ENCODE peak calls at places on chromosomes 11 and 22, in nine cellular contexts. F is HCT116, G is suprapubic skin, E is SK-N-SH, O is sigmoid colon, N is transverse colon, U is HL-60, Z is vagina, I is stomach. R is an unnamed sample.

GRCh38 chr11:73705053-73705452 is 55.8 kb downstream of the RAB6A start:
- DNase-seq in F (no peak), G (no peak), E (no peak), O (no peak), N (peak), U (no peak), Z (no peak), I (no peak), R (no peak)

GRCh38 chr11:77202941-77203900 is 75.2 kb downstream of the MYO7A start:
- DNase-seq in F (no peak), G (peak), E (no peak), O (peak), N (peak), U (no peak), Z (no peak), I (peak), R (no peak)

GRCh38 chr11:45827123-45827522 is 20.2 kb upstream of the CRY2 start:
- DNase-seq in F (no peak), G (no peak), E (no peak), O (no peak), N (no peak), U (no peak), Z (no peak), I (no peak), R (no peak)

GRCh38 chr11:103935219-103935618 is 101.2 kb upstream of the DDI1 start:
- DNase-seq in F (no peak), G (no peak), E (no peak), O (no peak), N (no peak), U (no peak), Z (no peak), I (no peak), R (no peak)

GRCh38 chr11:125036933-125037332 is 26.2 kb upstream of the SLC37A2 start:
- DNase-seq in F (no peak), G (no peak), E (no peak), O (no peak), N (no peak), U (no peak), Z (no peak), I (no peak), R (no peak)

GRCh38 chr11:92382311-92382710 is 157.7 kb downstream of the FAT3 start:
- DNase-seq in F (no peak), G (no peak), E (no peak), O (no peak), N (no peak), U (no peak), Z (no peak), I (no peak), R (no peak)

GRCh38 chr11:85596886-85597285 is 30.3 kb downstream of the DLG2 start:
- DNase-seq in F (no peak), G (no peak), E (no peak), O (no peak), N (no peak), U (no peak), Z (no peak), I (no peak), R (no peak)

GRCh38 chr11:105229257-105229656 is 89.7 kb upstream of the CARD18 start:
- DNase-seq in F (no peak), G (no peak), E (no peak), O (no peak), N (no peak), U (no peak), Z (no peak), I (no peak), R (no peak)

GRCh38 chr11:12019337-12019736 is 10.9 kb upstream of the DKK3 start:
- DNase-seq in F (no peak), G (no peak), E (no peak), O (no peak), N (no peak), U (no peak), Z (no peak), I (peak), R (peak)

GRCh38 chr11:64472593-64473455 is 113.9 kb downstream of the RPS6KA4 start:
- DNase-seq in F (no peak), G (no peak), E (no peak), O (no peak), N (no peak), U (no peak), Z (no peak), I (no peak), R (no peak)

GRCh38 chr11:43868852-43869567 is 11.6 kb upstream of the ALKBH3 start:
- DNase-seq in F (no peak), G (no peak), E (no peak), O (no peak), N (no peak), U (peak), Z (no peak), I (no peak), R (peak)

GRCh38 chr11:65894034-65894591 is 3.6 kb downstream of the CCDC85B start:
- DNase-seq in F (no peak), G (no peak), E (no peak), O (no peak), N (no peak), U (peak), Z (no peak), I (no peak), R (no peak)

GRCh38 chr22:46777609-46777970 is 15.1 kb downstream of the TBC1D22A start:
- DNase-seq in F (no peak), G (peak), E (no peak), O (no peak), N (no peak), U (peak), Z (no peak), I (peak), R (no peak)

GRCh38 chr11:60870733-60871377 is 3.5 kb downstream of the ZP1 start:
- DNase-seq in F (no peak), G (no peak), E (no peak), O (peak), N (no peak), U (no peak), Z (no peak), I (no peak), R (no peak)

GRCh38 chr11:8631395-8632110 is 37.5 kb upstream of the STK33 start:
- DNase-seq in F (no peak), G (no peak), E (no peak), O (no peak), N (no peak), U (no peak), Z (no peak), I (no peak), R (no peak)

GRCh38 chr11:57643802-57644201 is 5.9 kb downstream of the YPEL4 start:
- DNase-seq in F (no peak), G (no peak), E (no peak), O (no peak), N (no peak), U (no peak), Z (no peak), I (no peak), R (no peak)

GRCh38 chr11:230431-230830 is 5.7 kb downstream of the SIRT3 start:
- DNase-seq in F (no peak), G (no peak), E (no peak), O (peak), N (no peak), U (no peak), Z (no peak), I (no peak), R (no peak)

GRCh38 chr22:30396871-30397655 is at the start of gene SEC14L2:
- DNase-seq in F (peak), G (peak), E (peak), O (peak), N (peak), U (no peak), Z (no peak), I (peak), R (peak)

GRCh38 chr11:102912482-102912830 is 37.7 kb upstream of the MMP12 start:
- DNase-seq in F (no peak), G (no peak), E (no peak), O (no peak), N (no peak), U (no peak), Z (no peak), I (no peak), R (no peak)

GRCh38 chr22:31857247-31857646 is 87.1 kb upstream of the YWHAH start:
- DNase-seq in F (no peak), G (no peak), E (no peak), O (no peak), N (no peak), U (no peak), Z (no peak), I (no peak), R (no peak)

GRCh38 chr11:11083441-11083840 is 225.6 kb upstream of the ZBED5 start:
- DNase-seq in F (no peak), G (no peak), E (no peak), O (no peak), N (no peak), U (no peak), Z (no peak), I (no peak), R (no peak)

GRCh38 chr22:47591709-47592108 is 829.3 kb downstream of the TBC1D22A start:
- DNase-seq in F (no peak), G (peak), E (no peak), O (peak), N (no peak), U (no peak), Z (peak), I (peak), R (no peak)

GRCh38 chr22:49903322-49904039 is 14.8 kb downstream of the ALG12 start:
- DNase-seq in F (no peak), G (no peak), E (peak), O (peak), N (no peak), U (no peak), Z (no peak), I (no peak), R (no peak)

GRCh38 chr11:106468531-106468930 is 391.1 kb downstream of the AASDHPPT start:
- DNase-seq in F (no peak), G (no peak), E (no peak), O (no peak), N (no peak), U (no peak), Z (no peak), I (no peak), R (no peak)

GRCh38 chr11:46247090-46247489 is 30.4 kb upstream of the CREB3L1 start:
- DNase-seq in F (no peak), G (no peak), E (no peak), O (no peak), N (no peak), U (no peak), Z (no peak), I (no peak), R (no peak)

GRCh38 chr11:2931416-2931746 is 2.2 kb upstream of the PHLDA2 start:
- DNase-seq in F (no peak), G (no peak), E (peak), O (peak), N (no peak), U (no peak), Z (no peak), I (no peak), R (no peak)

GRCh38 chr11:2929511-2929879 is 275 bp upstream of the PHLDA2 start:
- DNase-seq in F (peak), G (peak), E (peak), O (peak), N (peak), U (no peak), Z (no peak), I (peak), R (peak)

GRCh38 chr11:2931771-2932738 is 2.8 kb upstream of the PHLDA2 start:
- DNase-seq in F (no peak), G (peak), E (peak), O (peak), N (no peak), U (no peak), Z (no peak), I (no peak), R (no peak)

GRCh38 chr11:2929880-2930704 is 872 bp upstream of the PHLDA2 start:
- DNase-seq in F (peak), G (peak), E (peak), O (peak), N (peak), U (peak), Z (no peak), I (peak), R (peak)

GRCh38 chr11:2930705-2931415 is 1.6 kb upstream of the PHLDA2 start:
- DNase-seq in F (peak), G (peak), E (peak), O (peak), N (peak), U (peak), Z (no peak), I (peak), R (peak)
- TF ChIP-seq POLR2AphosphoS5 in F (peak), G (no peak), E (no peak), O (no peak), N (peak), U (no peak), Z (peak), I (peak), R (peak)

DNA sequence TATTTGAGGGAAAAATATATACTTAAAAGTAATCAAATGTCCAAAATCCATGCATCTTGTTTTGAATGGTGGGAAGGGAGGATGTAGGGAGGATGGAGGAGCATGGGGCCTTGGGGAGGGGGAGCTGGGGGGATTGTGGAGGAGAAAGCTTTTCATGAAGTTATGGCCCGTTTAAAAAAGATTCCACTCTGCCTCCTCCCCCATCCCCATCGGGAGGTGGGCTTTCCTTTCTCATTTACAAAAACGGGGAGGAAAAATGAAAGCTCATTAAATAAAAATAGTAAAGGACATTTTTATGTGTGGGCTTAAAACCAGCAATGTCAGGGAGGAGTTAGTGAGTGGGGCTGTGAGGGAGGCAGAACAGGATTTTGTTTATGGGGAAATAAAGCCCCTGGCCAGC is 83.1 kb downstream of the ZBTB16 start:
- DNase-seq in F (no peak), G (no peak), E (no peak), O (no peak), N (no peak), U (no peak), Z (no peak), I (no peak), R (no peak)
- H3K27ac ChIP-seq in F (no peak), G (peak), E (no peak), O (peak), N (peak), U (no peak), Z (peak), I (peak), R (peak)

GRCh38 chr11:32436751-32437405 is 1.5 kb upstream of the WT1 start:
- DNase-seq in F (no peak), G (no peak), E (peak), O (no peak), N (no peak), U (no peak), Z (no peak), I (no peak), R (no peak)

GRCh38 chr11:32438883-32439487 is 3.6 kb upstream of the WT1 start:
- DNase-seq in F (no peak), G (no peak), E (peak), O (no peak), N (no peak), U (no peak), Z (no peak), I (no peak), R (no peak)

GRCh38 chr11:32438346-32438882 is 3.1 kb upstream of the WT1 start:
- DNase-seq in F (no peak), G (no peak), E (no peak), O (no peak), N (no peak), U (no peak), Z (no peak), I (no peak), R (no peak)

GRCh38 chr11:32435947-32436750 is 810 bp upstream of the WT1 start:
- DNase-seq in F (no peak), G (no peak), E (peak), O (no peak), N (no peak), U (peak), Z (no peak), I (no peak), R (no peak)

GRCh38 chr11:32437406-32438345 is 2.3 kb upstream of the WT1 start:
- DNase-seq in F (no peak), G (no peak), E (peak), O (no peak), N (no peak), U (no peak), Z (peak), I (no peak), R (no peak)
- TF ChIP-seq POLR2AphosphoS5 in F (no peak), G (no peak), E (no peak), O (no peak), N (no peak), U (no peak), Z (peak), I (no peak), R (no peak)

GRCh38 chr11:7612661-7613393 is 60.5 kb downstream of the CYB5R2 start:
- DNase-seq in F (no peak), G (no peak), E (no peak), O (no peak), N (no peak), U (no peak), Z (no peak), I (peak), R (no peak)
- H3K27ac ChIP-seq in F (no peak), G (peak), E (no peak), O (no peak), N (no peak), U (no peak), Z (no peak), I (peak), R (no peak)

GRCh38 chr11:96342971-96343711 is at the start of gene MAML2:
- DNase-seq in F (peak), G (peak), E (peak), O (peak), N (peak), U (peak), Z (no peak), I (peak), R (peak)

GRCh38 chr11:96340555-96340885 is 2.5 kb downstream of the MAML2 start:
- DNase-seq in F (no peak), G (no peak), E (no peak), O (no peak), N (no peak), U (no peak), Z (no peak), I (no peak), R (no peak)

GRCh38 chr11:96341237-96342130 is 1.5 kb downstream of the MAML2 start:
- DNase-seq in F (no peak), G (peak), E (peak), O (peak), N (peak), U (no peak), Z (no peak), I (peak), R (peak)

GRCh38 chr11:96339704-96340554 is 3.1 kb downstream of the MAML2 start:
- DNase-seq in F (no peak), G (no peak), E (no peak), O (no peak), N (no peak), U (no peak), Z (no peak), I (no peak), R (no peak)

DNA sequence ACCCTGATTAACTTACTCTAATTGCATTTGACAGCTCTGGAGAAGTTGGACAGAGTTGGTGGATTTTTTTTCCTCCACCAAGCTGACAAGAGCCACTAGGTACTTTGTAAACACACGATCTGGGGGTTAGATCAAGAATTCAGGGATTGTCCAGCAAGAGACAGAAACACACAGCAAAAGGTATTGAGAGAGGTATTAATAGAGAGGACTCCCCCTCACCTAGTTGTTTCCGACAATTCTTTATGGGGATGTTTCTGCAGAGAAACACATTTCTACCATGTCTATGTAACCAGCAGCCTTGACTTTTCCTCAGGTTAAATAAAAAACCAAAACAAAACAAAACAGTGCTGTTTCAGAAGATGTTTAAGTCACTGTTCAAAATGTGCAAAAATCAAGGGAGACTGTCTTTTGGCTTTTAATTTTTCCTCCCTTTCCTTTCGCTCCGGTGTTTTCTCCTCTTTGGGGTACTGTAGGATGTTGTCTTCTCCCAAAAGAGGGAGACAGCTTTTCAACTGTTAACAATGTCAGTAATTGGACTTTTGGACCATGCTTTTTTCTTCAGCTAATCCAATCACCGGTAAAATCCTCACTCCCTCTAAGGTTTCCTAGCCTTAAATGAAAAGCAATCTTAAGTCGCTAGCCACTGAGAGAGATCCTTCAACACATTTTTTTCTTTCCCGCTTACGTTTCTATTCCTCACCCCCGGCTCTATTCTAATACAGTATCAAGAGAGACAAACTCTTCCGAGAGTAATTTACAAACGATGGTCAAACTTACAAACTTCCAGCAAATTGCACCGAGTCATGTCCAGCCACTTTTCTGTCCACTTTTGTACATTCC is 644 bp downstream of the MAML2 start:
- DNase-seq in F (no peak), G (no peak), E (peak), O (no peak), N (no peak), U (no peak), Z (no peak), I (no peak), R (no peak)
- TF ChIP-seq POLR2AphosphoS5 in F (no peak), G (no peak), E (no peak), O (no peak), N (no peak), U (no peak), Z (no peak), I (no peak), R (no peak)

GRCh38 chr11:68371176-68372041 is 59.0 kb downstream of the LRP5 start:
- DNase-seq in F (no peak), G (no peak), E (no peak), O (no peak), N (peak), U (no peak), Z (no peak), I (no peak), R (no peak)
- H3K27ac ChIP-seq in F (no peak), G (peak), E (no peak), O (peak), N (peak), U (no peak), Z (peak), I (peak), R (peak)

GRCh38 chr11:19680824-19681368 is 31.7 kb upstream of the NAV2 start:
- DNase-seq in F (no peak), G (no peak), E (no peak), O (no peak), N (no peak), U (no peak), Z (no peak), I (no peak), R (no peak)
- TF ChIP-seq POLR2AphosphoS5 in F (no peak), G (no peak), E (no peak), O (no peak), N (no peak), U (no peak), Z (no peak), I (no peak), R (no peak)